ENCODE peak calls at places on chromosomes 16 and 17, in nine cellular contexts. W is Peyer's patch, V is IMR-90, L is sigmoid colon, Q is heart left ventricle, X is adrenal gland, I is tibial nerve, A is transverse colon, C is HepG2. B is an unnamed sample.

GRCh38 chr17:77769215-77769614 is 189.3 kb upstream of the TNRC6C start:
- DNase-seq in W (no peak), V (peak; percentile 6), L (no peak), Q (no peak), X (no peak), I (no peak), A (no peak), C (no peak), B (no peak)

GRCh38 chr16:5006348-5007193 is 27.2 kb downstream of the NAGPA start:
- DNase-seq in W (no peak), V (no peak), L (no peak), Q (no peak), X (no peak), I (no peak), A (no peak), C (no peak), B (no peak)

GRCh38 chr16:22123146-22123545 is 30.8 kb downstream of the VWA3A start:
- DNase-seq in W (no peak), V (no peak), L (no peak), Q (no peak), X (no peak), I (no peak), A (no peak), C (no peak), B (no peak)

GRCh38 chr17:46191332-46192210 is 1.7 kb downstream of the KANSL1 start:
- DNase-seq in W (no peak), V (no peak), L (no peak), Q (no peak), X (no peak), I (peak; percentile 48), A (peak; percentile 38), C (peak; percentile 58), B (no peak)

GRCh38 chr16:69411064-69411985 is 13.1 kb upstream of the CYB5B start:
- DNase-seq in W (peak; percentile 32), V (no peak), L (no peak), Q (no peak), X (peak; percentile 12), I (no peak), A (no peak), C (no peak), B (no peak)

GRCh38 chr17:34726536-34727384 is 147.4 kb downstream of the TMEM132E start:
- DNase-seq in W (no peak), V (no peak), L (no peak), Q (no peak), X (no peak), I (no peak), A (no peak), C (no peak), B (no peak)

GRCh38 chr17:80254396-80255241 is 6.0 kb upstream of the RNF213 start:
- DNase-seq in W (peak; percentile 70), V (peak; percentile 91), L (no peak), Q (no peak), X (peak; percentile 92), I (peak; percentile 23), A (peak; percentile 70), C (peak; percentile 88), B (no peak)

GRCh38 chr17:5854871-5855554 is 215.2 kb upstream of the WSCD1 start:
- DNase-seq in W (no peak), V (no peak), L (no peak), Q (no peak), X (no peak), I (no peak), A (no peak), C (no peak), B (no peak)

GRCh38 chr17:33416131-33416530 is 123.0 kb upstream of the ASIC2 start:
- DNase-seq in W (no peak), V (no peak), L (no peak), Q (no peak), X (no peak), I (no peak), A (no peak), C (no peak), B (no peak)

GRCh38 chr17:28792877-28793666 is 49.3 kb downstream of the TRAF4 start:
- DNase-seq in W (no peak), V (peak; percentile 32), L (no peak), Q (no peak), X (no peak), I (no peak), A (no peak), C (no peak), B (no peak)

GRCh38 chr16:54411555-54411954 is 125.0 kb upstream of the IRX3 start:
- DNase-seq in W (no peak), V (no peak), L (no peak), Q (peak; percentile 44), X (no peak), I (no peak), A (no peak), C (no peak), B (peak; percentile 21)

GRCh38 chr16:58591083-58591482 is 38.5 kb downstream of the CNOT1 start:
- DNase-seq in W (no peak), V (no peak), L (no peak), Q (no peak), X (no peak), I (no peak), A (no peak), C (no peak), B (no peak)

GRCh38 chr17:48487221-48487620 is 43.6 kb downstream of the HOXB1 start:
- DNase-seq in W (no peak), V (no peak), L (no peak), Q (no peak), X (no peak), I (no peak), A (no peak), C (no peak), B (no peak)

GRCh38 chr16:55499281-55499680 is 9.6 kb upstream of the LPCAT2 start:
- DNase-seq in W (no peak), V (no peak), L (no peak), Q (no peak), X (peak; percentile 9), I (peak; percentile 4), A (no peak), C (no peak), B (no peak)

GRCh38 chr17:73592531-73592961 is 51.7 kb downstream of the SDK2 start:
- DNase-seq in W (no peak), V (no peak), L (no peak), Q (no peak), X (no peak), I (no peak), A (no peak), C (no peak), B (no peak)

DNA sequence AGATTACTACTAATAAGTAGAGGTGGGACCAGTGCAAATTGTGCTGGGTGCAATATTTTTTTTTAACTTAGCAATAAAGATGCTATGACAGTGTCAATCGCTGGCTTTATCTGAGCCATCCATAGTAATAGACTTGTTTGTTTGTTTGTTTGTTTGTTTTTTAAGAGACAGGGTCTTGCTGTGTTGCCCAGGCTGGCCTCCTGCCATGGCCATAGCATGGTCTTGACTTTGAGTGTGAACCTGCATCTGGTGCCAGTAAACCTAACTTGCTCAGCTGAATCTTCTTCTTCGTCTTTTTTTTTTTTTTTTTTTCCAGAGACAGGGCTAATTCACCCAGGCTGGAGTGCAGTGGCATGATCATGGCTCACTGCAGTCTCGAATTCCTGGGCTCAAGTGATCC is 46.6 kb downstream of the ZNRF1 start:
- DNase-seq in W (no peak), V (no peak), L (no peak), Q (no peak), X (no peak), I (no peak), A (no peak), C (no peak), B (no peak)
- TF ChIP-seq POLR2A in W (no peak), V (no peak), L (no peak), Q (no peak), X (no peak), I (no peak), A (no peak), C (no peak), B (no peak)

DNA sequence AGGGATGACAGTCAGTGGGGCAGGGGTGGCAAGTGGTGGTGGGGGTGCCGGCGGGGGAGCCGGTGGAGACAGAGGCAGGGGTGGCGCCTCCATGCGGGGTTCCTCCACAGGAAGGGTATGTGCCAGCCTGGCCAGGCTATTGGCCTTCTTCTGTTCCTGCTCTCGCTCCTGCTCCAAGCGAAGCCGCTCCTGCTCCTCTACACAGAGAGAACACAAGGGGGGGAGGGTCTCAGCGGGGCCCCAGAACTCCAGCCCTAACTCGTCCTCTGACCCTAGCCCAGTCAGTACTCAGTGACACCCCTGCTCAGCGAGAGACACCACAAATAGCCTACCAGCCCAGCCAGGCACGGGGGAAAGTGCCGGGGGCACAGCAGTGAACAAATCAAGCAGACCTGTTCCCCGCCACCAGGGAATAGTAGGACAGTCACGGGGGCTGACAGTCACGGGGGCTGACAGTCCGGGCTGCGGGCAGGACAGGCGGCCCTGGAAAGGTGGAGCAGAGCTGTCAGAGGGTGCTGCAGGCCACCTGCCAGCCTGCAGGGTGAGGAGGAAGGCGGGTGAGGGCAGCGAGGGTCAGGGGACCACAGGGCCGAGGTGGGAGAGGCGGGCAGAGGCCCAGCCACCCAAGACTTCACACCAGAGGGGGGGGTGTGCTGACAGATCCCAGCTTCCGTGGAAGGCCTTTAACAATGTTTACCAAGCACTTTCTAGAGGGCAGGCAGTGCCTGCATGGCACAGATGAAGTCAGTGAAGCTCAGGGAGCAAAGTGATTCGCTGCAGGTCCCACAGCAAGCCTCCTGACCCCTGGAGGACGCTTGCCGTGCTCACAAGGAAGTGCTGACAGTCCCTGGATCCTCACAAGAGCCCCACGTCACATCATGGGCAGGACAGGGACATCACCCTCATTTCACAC is 5.3 kb downstream of the MNT start:
- DNase-seq in W (no peak), V (peak; percentile 58), L (peak; percentile 72), Q (peak; percentile 65), X (peak; percentile 64), I (no peak), A (no peak), C (peak; percentile 30), B (no peak)
- TF ChIP-seq POLR2A in W (no peak), V (no peak), L (no peak), Q (no peak), X (no peak), I (no peak), A (peak; percentile 42), C (no peak), B (no peak)

DNA sequence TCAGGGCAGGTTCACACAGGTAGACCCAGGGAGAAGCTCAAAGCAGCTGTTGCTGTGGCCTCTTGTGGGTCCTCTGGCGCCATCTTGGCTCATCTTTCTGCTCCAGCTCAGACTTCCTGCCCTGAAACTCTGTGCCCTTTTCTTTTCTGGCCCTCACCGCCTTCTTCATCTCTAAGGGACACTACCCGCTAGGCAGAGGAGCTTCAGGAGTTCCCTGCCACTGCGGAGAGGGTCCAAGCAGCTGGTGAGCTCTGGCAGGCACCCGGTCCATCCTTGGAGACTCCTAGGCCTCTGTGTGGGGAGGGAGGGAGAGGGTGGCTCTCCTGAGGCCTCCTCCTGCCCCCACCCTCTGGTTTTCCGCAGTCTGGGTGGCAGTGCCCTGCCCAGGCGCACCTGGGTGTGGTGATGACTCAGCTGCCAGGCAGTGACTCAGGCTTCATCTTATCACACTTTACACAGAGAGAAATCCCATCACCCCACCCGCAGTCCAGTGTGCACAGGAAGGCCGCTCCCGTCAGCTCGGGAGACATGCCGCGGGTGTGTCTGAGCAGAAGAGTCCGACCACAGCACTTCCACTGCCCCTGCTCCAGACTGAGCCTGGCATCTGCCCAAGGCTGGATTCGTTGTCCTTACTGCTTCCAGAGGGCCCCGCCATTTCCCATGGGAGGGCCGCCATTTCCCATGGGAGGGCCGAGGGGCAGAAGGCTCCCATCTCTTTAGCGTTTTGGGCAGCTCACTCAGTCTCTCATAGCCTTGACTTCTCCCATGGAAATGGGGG is 7.3 kb downstream of the NT5C start:
- DNase-seq in W (peak; percentile 95), V (peak; percentile 18), L (no peak), Q (peak; percentile 80), X (peak; percentile 90), I (no peak), A (peak; percentile 95), C (peak; percentile 48), B (no peak)
- TF ChIP-seq POLR2A in W (peak; percentile 88), V (no peak), L (no peak), Q (no peak), X (peak; percentile 38), I (no peak), A (peak; percentile 79), C (no peak), B (no peak)

GRCh38 chr17:4598776-4599504 is 14.6 kb downstream of the SMTNL2 start:
- DNase-seq in W (peak; percentile 58), V (peak; percentile 51), L (peak; percentile 88), Q (peak; percentile 80), X (no peak), I (no peak), A (peak; percentile 26), C (no peak), B (peak; percentile 55)
- TF ChIP-seq POLR2A in W (no peak), V (no peak), L (no peak), Q (no peak), X (no peak), I (no peak), A (no peak), C (no peak), B (no peak)